ENCODE peak calls at places on chromosomes 2 and 18, in ten cellular contexts. Y, W, F, R, T, D, X, S, B and K are unnamed samples. For H3K36me3, the result is how much of the 10 kb centered on the place peaks cover.

GRCh38 chr2:75998451-75998850 is 287.7 kb upstream of the GCFC2 start:
- DNase-seq in S (no peak), F (no peak), B (no peak), W (no peak), Y (no peak), R (no peak), X (no peak), D (no peak), T (no peak), K (no peak)

GRCh38 chr2:121860033-121860810 is 104.8 kb downstream of the TSN start:
- DNase-seq in B (no peak), X (peak), R (no peak), W (no peak), Y (no peak), D (no peak), S (no peak), T (no peak), F (no peak), K (no peak)

GRCh38 chr2:174776223-174776622 is 12.0 kb upstream of the CHRNA1 start:
- DNase-seq in T (no peak), F (no peak), W (no peak), B (no peak), S (no peak), Y (no peak), X (no peak), D (no peak), R (no peak), K (no peak)

GRCh38 chr2:156466739-156467405 is 30.7 kb downstream of the GPD2 start:
- DNase-seq in T (no peak), R (no peak), W (peak), X (no peak), B (no peak), S (no peak), D (no peak), F (no peak), Y (peak), K (no peak)

GRCh38 chr2:46268986-46269385 is 28.2 kb upstream of the EPAS1 start:
- DNase-seq in T (no peak), Y (no peak), F (no peak), W (no peak), S (no peak), D (no peak), B (no peak), X (no peak), R (no peak), K (no peak)

GRCh38 chr2:179898873-179899272 is 37.5 kb upstream of the ZNF385B start:
- DNase-seq in T (no peak), F (peak), R (peak), D (peak), Y (no peak), S (no peak), B (peak), W (no peak), X (peak), K (peak)

GRCh38 chr2:205858781-205859478 is 176.6 kb downstream of the NRP2 start:
- DNase-seq in T (peak), F (no peak), X (no peak), B (no peak), S (peak), W (peak), Y (no peak), R (no peak), D (no peak), K (peak)

GRCh38 chr2:11310212-11310611 is 34.2 kb downstream of the ROCK2 start:
- DNase-seq in T (no peak), W (no peak), D (no peak), X (no peak), F (no peak), B (no peak), R (no peak), Y (no peak), S (no peak), K (no peak)

GRCh38 chr2:148927010-148927409 is 52.0 kb downstream of the KIF5C start:
- DNase-seq in B (peak), R (no peak), W (no peak), T (no peak), X (no peak), Y (no peak), S (no peak), D (no peak), F (no peak), K (no peak)

GRCh38 chr2:1483551-1483950 is 70.3 kb downstream of the TPO start:
- DNase-seq in R (no peak), Y (no peak), W (no peak), T (peak), S (no peak), X (no peak), D (no peak), B (no peak), F (no peak), K (no peak)

GRCh38 chr2:82084679-82085392 is 1780.3 kb upstream of the LRRTM1 start:
- DNase-seq in D (no peak), W (no peak), R (no peak), S (no peak), B (no peak), T (no peak), Y (no peak), X (no peak), F (no peak), K (no peak)

GRCh38 chr2:17164550-17164949 is 353.7 kb downstream of the RAD51AP2 start:
- DNase-seq in R (no peak), X (no peak), B (no peak), D (no peak), W (no peak), T (no peak), Y (no peak), F (no peak), S (no peak), K (no peak)

GRCh38 chr2:201707142-201707541 is 8.7 kb upstream of the MPP4 start:
- DNase-seq in F (no peak), W (no peak), R (no peak), T (no peak), B (no peak), X (no peak), D (no peak), S (no peak), Y (no peak), K (no peak)

GRCh38 chr2:127405252-127405605 is 13.0 kb upstream of the PROC start:
- DNase-seq in D (no peak), W (no peak), Y (no peak), F (no peak), X (no peak), R (no peak), B (no peak), S (no peak), T (peak), K (no peak)

GRCh38 chr18:34321075-34321474 is 96.4 kb upstream of the NOL4 start:
- DNase-seq in T (no peak), X (no peak), F (no peak), R (no peak), B (no peak), D (no peak), Y (no peak), W (no peak), S (no peak), K (no peak)

GRCh38 chr2:63218800-63219511 is 168.3 kb downstream of the OTX1 start:
- DNase-seq in R (no peak), D (no peak), S (no peak), Y (no peak), F (no peak), X (no peak), B (no peak), W (no peak), T (no peak), K (no peak)

DNA sequence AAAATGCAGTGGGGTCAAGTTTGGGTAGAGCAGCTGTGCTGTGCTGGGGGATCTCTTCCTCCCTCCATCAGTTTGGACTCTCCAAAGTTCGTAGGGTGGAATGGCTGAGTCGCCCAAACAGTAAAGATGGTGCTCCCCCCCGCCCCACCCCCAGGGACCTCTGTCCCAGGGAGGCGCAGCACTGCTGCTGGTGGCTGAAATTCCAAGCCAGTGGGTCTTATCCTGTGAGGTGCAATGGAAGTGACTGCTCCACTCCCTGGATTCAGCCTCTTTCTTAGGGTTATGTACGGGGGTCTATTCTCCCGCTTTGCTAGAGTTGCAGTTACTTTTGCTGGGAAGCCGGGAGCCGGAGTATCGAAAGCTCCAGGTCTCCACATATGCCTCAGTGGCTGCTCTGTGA is 97.5 kb upstream of the CTAGE1 start:
- DNase-seq in W (no peak), X (no peak), B (no peak), D (no peak), S (no peak), T (no peak), F (no peak), Y (no peak), R (no peak), K (no peak)
- H3K4me3 ChIP-seq in W (no peak), X (no peak), B (no peak), D (no peak), S (no peak), T (no peak), F (no peak), Y (no peak), R (no peak), K (no peak)

DNA sequence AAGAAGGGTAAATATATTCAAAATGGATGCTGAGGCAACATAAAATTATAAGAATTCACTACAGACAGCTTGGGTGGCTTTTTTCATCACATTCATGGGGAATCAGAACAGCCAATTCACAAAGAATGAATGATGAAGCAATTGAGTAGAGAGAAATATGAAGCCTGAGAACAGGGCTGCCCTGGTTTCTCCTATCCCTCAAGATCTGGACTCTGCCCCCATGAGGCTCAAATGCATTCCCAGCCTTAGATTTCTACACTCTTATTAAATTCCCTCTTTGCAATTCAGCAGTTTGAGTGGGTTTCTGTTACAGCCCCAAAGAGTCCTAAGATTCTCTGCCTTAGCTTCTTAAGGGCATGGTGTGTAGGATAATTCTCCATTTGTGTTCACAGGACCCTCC is 172.5 kb downstream of the MAIP1 start:
- DNase-seq in R (no peak), B (no peak), Y (no peak), W (no peak), S (no peak), F (no peak), X (no peak), D (no peak), T (no peak), K (no peak)
- TF ChIP-seq CTCF in R (no peak), B (no peak), Y (no peak), W (no peak), S (no peak), F (no peak), X (no peak), D (no peak), T (no peak), K (no peak)

DNA sequence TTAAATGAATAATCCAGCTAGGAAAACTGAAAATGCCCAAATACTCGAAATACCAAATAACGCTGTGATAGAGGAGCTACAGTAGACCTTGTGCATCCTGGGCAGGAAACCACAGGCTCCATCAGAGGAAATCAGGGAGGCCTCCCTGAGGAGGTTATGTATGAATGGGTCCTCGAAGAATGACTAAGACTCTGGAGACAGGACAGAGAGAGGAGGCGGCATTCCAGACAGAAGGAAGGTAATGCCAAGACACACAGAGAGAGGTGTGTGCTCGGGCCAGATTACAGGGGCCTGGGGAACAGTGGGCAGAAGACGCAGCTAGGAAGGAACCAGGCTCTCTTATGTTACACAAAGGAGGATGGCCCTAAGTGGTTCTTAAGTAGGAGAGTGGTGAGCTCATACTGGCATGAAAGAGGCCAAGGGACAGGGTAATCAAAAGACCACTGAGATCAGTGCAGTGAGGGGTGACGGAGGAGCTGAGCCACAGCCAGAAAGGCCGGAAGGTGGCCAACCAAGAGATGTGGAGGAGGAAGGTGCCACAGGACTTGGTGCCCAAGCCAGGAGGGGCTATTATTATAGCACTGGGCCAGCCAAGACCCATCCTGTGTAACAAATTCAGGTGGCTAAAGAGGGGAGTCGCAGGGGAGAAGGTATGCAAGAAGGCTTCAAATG is 9.9 kb downstream of the ST3GAL5 start:
- DNase-seq in S (no peak), Y (no peak), X (no peak), W (no peak), R (no peak), B (no peak), T (no peak), D (no peak), F (no peak), K (no peak)
- H3K36me3 ChIP-seq in S (under half), Y (under half), X (under half), W (under half), R (under half), B (under half), T (under half), D (under half), F (under half), K (under half)

DNA sequence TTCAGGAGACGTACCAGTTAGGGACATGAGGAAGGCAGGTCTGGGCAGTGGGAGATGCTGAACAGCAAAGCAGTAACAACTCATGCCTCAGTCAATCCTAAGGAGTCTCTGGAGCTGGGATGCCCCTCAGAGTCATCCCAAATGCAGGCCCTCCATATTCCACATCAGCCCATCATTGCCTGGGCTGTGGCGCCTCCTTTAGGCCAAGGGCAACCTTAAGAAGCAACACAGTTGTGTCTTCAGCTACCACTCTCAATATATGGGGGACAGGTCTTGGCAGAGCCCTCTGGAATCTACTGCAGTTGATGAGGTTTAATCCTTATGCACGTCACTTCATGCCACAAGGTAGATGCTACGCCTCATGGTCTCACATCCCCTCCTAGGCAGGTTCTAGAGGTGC is 682.0 kb upstream of the RAB6C start:
- DNase-seq in Y (no peak), S (no peak), X (no peak), D (no peak), B (no peak), W (no peak), R (peak), T (no peak), F (no peak), K (no peak)
- H3K4me3 ChIP-seq in Y (no peak), S (no peak), X (no peak), D (no peak), B (no peak), W (no peak), R (no peak), T (no peak), F (no peak), K (no peak)

DNA sequence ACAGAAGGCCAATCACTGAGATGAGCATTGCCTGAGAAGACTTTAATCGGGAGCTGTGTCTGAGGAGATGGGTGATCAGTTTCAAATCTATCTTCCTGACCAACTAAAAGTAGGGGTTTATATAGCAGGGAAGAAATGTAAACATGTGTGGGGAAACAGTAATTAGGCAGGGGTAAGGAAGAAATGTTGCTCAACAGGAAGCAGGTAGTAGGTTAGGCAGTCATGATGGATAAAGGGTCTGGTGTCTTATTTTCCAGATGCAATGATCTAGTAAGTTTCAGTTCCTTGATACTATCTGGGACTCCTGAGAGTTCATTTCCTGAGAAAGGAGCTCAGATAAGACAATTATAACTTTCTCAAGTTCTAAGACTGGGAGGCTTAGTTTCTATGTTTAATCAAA is 33.8 kb upstream of the DNAJC10 start:
- DNase-seq in B (no peak), W (no peak), S (no peak), R (no peak), X (no peak), Y (no peak), T (no peak), D (no peak), F (no peak), K (no peak)
- TF ChIP-seq CTCF in B (no peak), W (no peak), S (no peak), R (no peak), X (no peak), Y (no peak), T (no peak), D (no peak), F (no peak), K (no peak)

GRCh38 chr2:186968277-186968676 is 119.3 kb upstream of the ZSWIM2 start:
- DNase-seq in R (no peak), S (no peak), T (no peak), X (no peak), W (no peak), D (no peak), Y (no peak), F (no peak), B (no peak), K (no peak)
- H3K36me3 ChIP-seq in R (under half), S (under half), T (under half), X (under half), W (under half), D (under half), Y (under half), F (under half), B (under half), K (under half)

GRCh38 chr18:32470136-32470712 is 458 bp downstream of the GAREM1 start:
- DNase-seq in Y (peak), S (peak), F (no peak), B (no peak), T (no peak), D (no peak), W (peak), R (peak), X (no peak), K (peak)

GRCh38 chr18:32469190-32469611 is 1.5 kb downstream of the GAREM1 start:
- DNase-seq in D (peak), B (peak), W (peak), T (peak), Y (peak), S (peak), X (peak), F (no peak), R (peak), K (no peak)

GRCh38 chr18:32469691-32470131 is 971 bp downstream of the GAREM1 start:
- DNase-seq in R (peak), B (no peak), Y (no peak), T (no peak), D (no peak), F (no peak), X (peak), W (no peak), S (no peak), K (no peak)

GRCh38 chr18:32470713-32471633 is at the start of gene GAREM1:
- DNase-seq in D (peak), B (peak), R (peak), Y (peak), S (peak), X (peak), F (peak), T (peak), W (peak), K (peak)

DNA sequence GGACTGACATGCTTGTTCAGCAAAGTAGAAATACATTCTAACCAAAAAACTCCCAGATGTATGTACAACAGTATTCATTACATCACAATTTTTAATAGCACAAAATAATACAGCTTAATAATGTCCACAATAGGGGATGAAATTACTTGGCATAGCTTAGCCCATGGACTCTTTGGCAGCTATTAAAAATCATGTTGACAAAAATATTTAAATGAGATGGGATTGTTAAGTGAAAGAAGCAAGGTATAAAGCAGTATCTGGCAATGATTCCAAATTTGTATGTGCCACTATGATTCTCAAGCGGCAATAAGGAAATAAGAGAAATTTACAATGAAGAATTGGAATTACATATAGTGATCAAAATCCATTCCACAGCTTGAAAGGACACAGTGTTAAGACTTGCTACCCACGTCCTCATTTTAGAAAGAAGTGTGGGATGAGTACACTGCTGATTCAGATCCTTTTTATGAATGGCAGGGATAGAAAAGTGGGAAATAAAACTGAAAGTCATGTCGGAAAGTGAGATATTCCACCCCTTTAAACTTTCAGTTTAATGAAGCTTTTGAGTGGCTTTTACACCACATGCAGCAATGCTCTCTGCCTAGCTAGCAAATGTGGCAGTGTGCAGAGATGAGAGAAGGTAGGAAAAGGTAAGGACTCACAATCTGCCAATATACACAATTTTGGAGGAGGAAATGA is 2.4 kb downstream of the GAREM1 start:
- DNase-seq in B (no peak), Y (no peak), F (no peak), S (no peak), X (peak), T (no peak), R (no peak), W (no peak), D (no peak), K (no peak)
- H3K4me3 ChIP-seq in B (no peak), Y (no peak), F (no peak), S (peak), X (peak), T (no peak), R (peak), W (peak), D (peak), K (no peak)

DNA sequence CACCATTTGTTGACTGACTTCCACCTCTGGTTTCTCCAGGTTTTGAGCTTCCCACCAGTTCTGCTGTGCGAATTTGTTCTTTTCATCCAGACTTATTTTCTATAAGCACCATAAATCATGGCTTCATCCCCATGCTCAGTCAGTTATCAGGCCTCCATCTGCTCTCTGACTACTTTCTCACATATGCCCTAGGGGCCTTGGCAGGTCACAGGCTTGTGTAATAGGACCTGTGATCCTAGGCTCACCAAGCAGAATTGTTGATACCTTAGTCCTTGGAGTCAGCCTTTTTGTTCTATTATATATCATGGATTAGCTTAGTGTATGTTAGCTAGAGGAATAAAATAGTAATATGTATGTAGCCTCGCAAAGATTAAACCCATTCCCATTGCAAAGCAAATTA is 284.2 kb upstream of the TANK start:
- DNase-seq in R (no peak), D (peak), W (no peak), Y (no peak), X (peak), T (no peak), F (no peak), B (no peak), S (no peak), K (peak)
- TF ChIP-seq CTCF in R (no peak), D (no peak), W (no peak), Y (no peak), X (no peak), T (no peak), F (no peak), B (no peak), S (no peak), K (no peak)